ENCODE peak calls at places on chromosomes 16 and 17, in eight cellular contexts. H, C, S, Y, U, D, R and V are unnamed samples.

GRCh38 chr16:85554791-85555548 is 58.2 kb upstream of the GSE1 start:
- DNase-seq in R (peak; percentile 66), S (peak; percentile 87), D (no peak), H (no peak), U (peak; percentile 92), C (peak; percentile 91), Y (peak; percentile 69), V (peak; percentile 94)

GRCh38 chr17:9658593-9659211 is 13.4 kb downstream of the USP43 start:
- DNase-seq in U (no peak), C (no peak), S (no peak), R (peak; percentile 54), Y (no peak), H (no peak), D (no peak), V (no peak)

GRCh38 chr16:14419817-14420216 is 210.2 kb downstream of the PARN start:
- DNase-seq in C (no peak), H (no peak), D (no peak), R (no peak), Y (no peak), U (no peak), S (no peak), V (no peak)

GRCh38 chr17:81652901-81653771 is 3.2 kb downstream of the PDE6G start:
- DNase-seq in C (peak; percentile 65), D (no peak), Y (no peak), U (peak; percentile 69), H (no peak), S (no peak), R (no peak), V (no peak)

GRCh38 chr17:5110816-5111215 is 862 bp downstream of the ZNF232 start:
- DNase-seq in R (no peak), D (no peak), Y (no peak), C (no peak), U (no peak), S (no peak), H (no peak), V (no peak)

GRCh38 chr17:77451271-77451893 is 310.6 kb downstream of the SEC14L1 start:
- DNase-seq in C (peak; percentile 89), D (no peak), H (no peak), Y (peak; percentile 92), U (peak; percentile 94), S (peak; percentile 77), R (peak; percentile 83), V (no peak)

GRCh38 chr16:21626659-21627277 is 25.6 kb downstream of the IGSF6 start:
- DNase-seq in C (peak; percentile 70), H (no peak), S (no peak), Y (no peak), R (no peak), D (no peak), U (no peak), V (no peak)

GRCh38 chr17:16491703-16492612 is at the start of gene LRRC75A:
- DNase-seq in D (no peak), Y (peak; percentile 51), H (no peak), S (peak; percentile 59), U (peak; percentile 92), R (peak; percentile 57), C (no peak), V (no peak)

DNA sequence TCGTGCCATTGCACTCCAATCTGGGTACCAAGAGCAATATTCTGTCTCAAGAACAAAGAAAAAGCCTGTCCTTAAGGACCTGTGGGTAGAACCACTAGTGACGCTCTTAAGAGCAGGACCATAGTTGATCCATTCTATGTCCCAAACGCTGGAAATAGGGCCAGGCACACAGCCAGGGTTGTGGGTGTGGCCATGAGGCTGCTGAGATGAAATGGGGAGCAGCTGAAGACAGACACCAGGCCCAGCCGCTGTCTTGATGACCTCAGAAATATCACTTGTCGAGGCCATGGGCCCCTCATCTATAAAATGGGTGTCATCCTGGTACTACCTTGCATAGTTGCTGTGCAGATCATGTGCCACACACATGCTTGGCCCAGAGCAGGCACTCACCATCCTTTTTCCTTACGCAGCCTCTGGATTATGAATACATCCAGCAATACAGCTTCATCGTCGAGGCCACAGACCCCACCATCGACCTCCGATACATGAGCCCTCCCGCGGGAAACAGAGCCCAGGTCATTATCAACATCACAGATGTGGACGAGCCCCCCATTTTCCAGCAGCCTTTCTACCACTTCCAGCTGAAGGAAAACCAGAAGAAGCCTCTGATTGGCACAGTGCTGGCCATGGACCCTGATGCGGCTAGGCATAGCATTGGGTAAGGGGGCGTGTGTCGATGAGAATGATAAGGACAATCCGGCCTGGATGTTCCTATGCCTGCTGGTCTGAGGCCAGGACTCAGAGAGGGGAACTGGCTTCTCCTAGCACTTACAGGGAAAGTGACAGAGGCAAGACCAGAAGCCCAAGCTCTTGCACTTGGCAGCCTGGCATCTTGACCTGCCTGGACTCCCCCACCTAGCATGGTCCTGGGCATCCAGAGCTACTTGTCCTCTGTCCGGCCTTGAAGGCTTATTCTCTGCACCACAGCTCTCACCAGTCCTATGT is 25.5 kb downstream of the CDH5 start:
- DNase-seq in C (no peak), S (no peak), H (no peak), R (no peak), U (no peak), Y (no peak), D (no peak), V (peak; percentile 86)
- TF ChIP-seq CTCF in C (no peak), S (no peak), H (no peak), R (no peak), U (no peak), Y (no peak), D (no peak), V (no peak)

GRCh38 chr17:27339836-27340550 is 46.1 kb downstream of the WSB1 start:
- DNase-seq in H (no peak), Y (no peak), C (no peak), U (no peak), D (no peak), S (no peak), R (no peak), V (no peak)

GRCh38 chr17:27338536-27338985 is 44.6 kb downstream of the WSB1 start:
- DNase-seq in H (no peak), U (no peak), R (no peak), C (no peak), D (no peak), Y (no peak), S (no peak), V (no peak)

GRCh38 chr17:27340575-27340974 is 46.7 kb downstream of the WSB1 start:
- DNase-seq in D (no peak), C (no peak), R (no peak), Y (no peak), U (no peak), S (no peak), H (no peak), V (no peak)

GRCh38 chr17:27340990-27341595 is 47.2 kb downstream of the WSB1 start:
- DNase-seq in D (no peak), U (no peak), H (no peak), R (no peak), S (no peak), C (no peak), Y (no peak), V (no peak)

DNA sequence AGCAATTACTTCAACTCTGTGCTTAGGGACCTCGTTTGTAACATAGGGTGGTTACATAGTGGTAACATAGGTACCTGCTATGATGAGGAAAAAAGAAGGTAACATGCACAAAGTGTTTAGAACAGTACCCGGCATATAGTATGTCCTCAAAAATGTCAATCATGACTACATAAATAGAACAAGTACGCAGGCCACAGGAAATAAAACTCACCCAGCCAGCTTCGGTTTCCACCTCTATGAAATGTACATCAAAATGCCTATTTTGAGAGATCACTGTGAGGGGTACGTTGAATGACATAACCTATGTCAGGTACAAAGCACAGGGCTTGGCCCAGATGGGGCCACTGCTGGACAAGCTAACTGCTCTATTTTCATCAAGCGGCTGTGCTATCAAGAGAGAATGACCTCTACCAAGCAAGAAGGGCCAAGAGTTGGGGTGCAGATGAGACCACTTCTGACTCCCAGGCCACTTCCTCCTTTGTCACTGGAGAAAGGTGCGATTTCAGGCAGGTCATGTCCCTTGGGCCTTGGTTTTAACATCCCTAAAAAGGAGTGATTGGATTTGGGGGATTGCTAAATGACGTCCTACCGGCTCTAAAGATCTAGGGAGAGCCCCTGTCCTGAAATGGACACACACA is 45.4 kb downstream of the WSB1 start:
- DNase-seq in D (no peak), R (no peak), U (no peak), Y (no peak), S (no peak), C (no peak), H (no peak), V (no peak)
- TF ChIP-seq POLR2A in D (no peak), R (no peak), U (no peak), Y (no peak), S (no peak), C (no peak), H (no peak), V (no peak)

GRCh38 chr17:74043976-74044375 is 159.5 kb upstream of the RPL38 start:
- DNase-seq in H (no peak), D (no peak), R (no peak), C (no peak), S (no peak), Y (no peak), U (no peak), V (no peak)
- TF ChIP-seq CTCF in H (no peak), D (no peak), R (no peak), C (no peak), S (no peak), Y (no peak), U (no peak), V (no peak)

GRCh38 chr16:86584071-86584685 is 5.8 kb downstream of the FOXL1 start:
- DNase-seq in D (no peak), C (no peak), H (no peak), Y (no peak), U (no peak), R (no peak), S (no peak), V (peak; percentile 64)
- TF ChIP-seq POLR2A in D (no peak), C (no peak), H (no peak), Y (no peak), U (no peak), R (no peak), S (no peak), V (no peak)

DNA sequence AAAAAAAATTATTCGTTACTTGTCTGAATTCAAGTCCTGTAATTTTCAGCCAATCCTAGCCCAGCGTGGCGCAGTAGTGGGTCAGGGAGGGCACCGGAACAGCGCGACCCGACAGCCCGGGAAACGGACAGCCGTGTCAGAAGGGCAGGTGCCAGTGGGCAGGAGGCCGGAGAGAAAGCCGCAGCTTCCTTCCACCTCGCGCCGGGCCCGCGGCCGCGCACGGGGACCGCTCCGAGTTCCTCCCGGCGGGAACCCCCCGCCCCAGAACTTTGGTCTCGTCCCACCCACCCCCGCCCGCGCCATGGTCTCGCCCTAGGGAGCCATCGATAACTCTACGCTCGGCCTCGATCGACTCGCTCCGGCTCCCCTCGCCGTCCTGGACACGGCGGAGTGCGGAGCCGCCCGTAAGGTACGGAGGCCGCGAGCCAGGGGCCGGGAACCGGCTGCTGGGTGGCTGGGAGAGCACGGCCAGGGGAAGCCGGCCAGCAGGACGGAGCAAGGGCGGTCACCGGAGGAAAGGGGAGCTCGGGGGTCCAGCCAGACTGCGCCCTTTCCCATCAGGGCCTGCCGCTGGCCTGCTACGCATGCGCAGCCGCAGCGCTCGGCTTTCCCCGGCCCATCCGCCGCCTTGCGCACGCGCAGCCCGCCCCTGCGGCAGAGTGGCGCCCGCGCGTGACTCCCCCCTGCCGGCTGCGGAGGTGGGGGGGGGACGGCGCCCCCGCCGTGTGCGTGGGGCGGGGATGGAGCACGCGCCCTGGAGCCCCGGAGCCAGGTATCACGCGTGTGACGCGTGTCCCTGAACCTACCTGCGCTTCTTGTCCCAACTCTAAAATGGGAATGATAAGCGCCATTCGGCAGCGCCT is at the start of gene MLST8:
- DNase-seq in U (peak; percentile 98), S (peak; percentile 85), R (peak; percentile 89), D (peak; percentile 57), C (peak; percentile 94), Y (peak; percentile 90), H (peak; percentile 70), V (peak; percentile 96)
- TF ChIP-seq CTCF in U (no peak), S (no peak), R (peak; percentile 17), D (peak; percentile 24), C (no peak), Y (no peak), H (no peak), V (no peak)